ENCODE peak calls at places on chromosome 4, in five cellular contexts. D is NCI-H1105, X is smooth muscle cell of the brain vasculature, O is T-helper 2 cell, J is HCT116. A is an unnamed sample.
A peak's percentile ranks its signal among the peaks of the same experiment; 100 is the strongest.

GRCh38 chr4:118803253-118803652 is 32.7 kb downstream of the SEC24D start:
- DNase-seq in D (no peak), X (no peak), O (no peak), J (no peak), A (no peak)

GRCh38 chr4:124118061-124118460 is 594.5 kb downstream of the ANKRD50 start:
- DNase-seq in D (no peak), X (no peak), O (no peak), J (no peak), A (no peak)

GRCh38 chr4:118905546-118905945 is 16.9 kb downstream of the SYNPO2 start:
- DNase-seq in D (no peak), X (no peak), O (no peak), J (no peak), A (no peak)

GRCh38 chr4:53098681-53099121 is 236.6 kb downstream of the RASL11B start:
- DNase-seq in D (no peak), X (no peak), O (no peak), J (no peak), A (no peak)

GRCh38 chr4:180542445-180543100 is 1700.6 kb upstream of the TENM3 start:
- DNase-seq in D (no peak), X (no peak), O (no peak), J (peak; percentile 3), A (no peak)

GRCh38 chr4:74543983-74544382 is 99.0 kb downstream of the AREG start:
- DNase-seq in D (no peak), X (no peak), O (no peak), J (no peak), A (no peak)

GRCh38 chr4:46329118-46329976 is 60.6 kb downstream of the GABRA2 start:
- DNase-seq in D (peak; percentile 18), X (no peak), O (no peak), J (no peak), A (no peak)

GRCh38 chr4:74619931-74620702 is 174.2 kb downstream of the BTC start:
- DNase-seq in D (no peak), X (no peak), O (no peak), J (no peak), A (no peak)

GRCh38 chr4:133147365-133147821 is 1.7 kb upstream of the PCDH10 start:
- DNase-seq in D (peak; percentile 25), X (no peak), O (no peak), J (no peak), A (no peak)

GRCh38 chr4:110171981-110172380 is 26.4 kb downstream of the ELOVL6 start:
- DNase-seq in D (no peak), X (no peak), O (no peak), J (no peak), A (no peak)

GRCh38 chr4:2073808-2074481 is 14.8 kb downstream of the NAT8L start:
- DNase-seq in D (no peak), X (no peak), O (no peak), J (no peak), A (no peak)

GRCh38 chr4:157043131-157043530 is 32.8 kb upstream of the GLRB start:
- DNase-seq in D (no peak), X (no peak), O (no peak), J (no peak), A (no peak)

GRCh38 chr4:181479145-181479544 is 764.1 kb upstream of the TENM3 start:
- DNase-seq in D (no peak), X (no peak), O (no peak), J (no peak), A (no peak)

GRCh38 chr4:171288816-171289432 is 524.3 kb upstream of the GALNTL6 start:
- DNase-seq in D (no peak), X (no peak), O (no peak), J (no peak), A (no peak)

GRCh38 chr4:129565214-129565613 is 469.3 kb downstream of the C4orf33 start:
- DNase-seq in D (no peak), X (no peak), O (no peak), J (no peak), A (no peak)

GRCh38 chr4:186807131-186807530 is 83.5 kb upstream of the FAT1 start:
- DNase-seq in D (no peak), X (no peak), O (no peak), J (no peak), A (no peak)

GRCh38 chr4:171650543-171650942 is 162.7 kb upstream of the GALNTL6 start:
- DNase-seq in D (no peak), X (no peak), O (no peak), J (no peak), A (no peak)

GRCh38 chr4:188145626-188146025 is 6.4 kb downstream of the TRIML1 start:
- DNase-seq in D (no peak), X (no peak), O (no peak), J (no peak), A (no peak)

GRCh38 chr4:41476310-41476709 is 61.6 kb upstream of the LIMCH1 start:
- DNase-seq in D (no peak), X (no peak), O (no peak), J (no peak), A (no peak)

GRCh38 chr4:101938836-101939235 is 148.3 kb downstream of the BANK1 start:
- DNase-seq in D (no peak), X (no peak), O (no peak), J (no peak), A (no peak)

A was measured in lung.